ENCODE peak calls at places on chromosomes 7 and 10, in ten cellular contexts. I is RPMI8226; L is activated naive CD4-positive, alpha-beta T cell treated with anti-CD3 and anti-CD28 coated beads, Interleukin-2, amount 10 ng/mL, durations not matched to agents 7 days and 5 days; S is endothelial cell; R is stimulated activated CD4-positive, alpha-beta T cell treated with anti-CD3 and anti-CD28 coated beads, Interleukin-4, amount 100 ng/mL, for 24 hours; P is GM23248; D is EL; T is Calu3; B is psoas muscle; N is adrenal gland. G is an unnamed sample.

GRCh38 chr10:3740157-3740871 is 44.7 kb downstream of the KLF6 start:
- DNase-seq in I (no peak), L (no peak), S (no peak), R (peak; percentile 37), P (peak; percentile 93), D (peak; percentile 30), T (no peak), B (no peak), N (no peak), G (peak; percentile 97)

GRCh38 chr7:12066561-12066960 is 144.5 kb upstream of the TMEM106B start:
- DNase-seq in I (no peak), L (no peak), S (no peak), R (peak; percentile 16), P (peak; percentile 6), D (no peak), T (peak; percentile 56), B (no peak), N (no peak), G (peak; percentile 87)

GRCh38 chr10:72171175-72171630 is 44.6 kb upstream of the ANAPC16 start:
- DNase-seq in I (no peak), L (no peak), S (no peak), R (no peak), P (peak; percentile 86), D (peak; percentile 95), T (peak; percentile 86), B (no peak), N (peak; percentile 40), G (peak; percentile 95)

GRCh38 chr10:60828489-60828852 is 50.2 kb downstream of the CDK1 start:
- DNase-seq in I (no peak), L (no peak), S (no peak), R (no peak), P (peak; percentile 52), D (peak; percentile 31), T (no peak), B (no peak), N (no peak), G (no peak)

GRCh38 chr7:13117103-13117502 is 429.7 kb downstream of the ARL4A start:
- DNase-seq in I (no peak), L (no peak), S (no peak), R (no peak), P (peak; percentile 46), D (peak; percentile 5), T (peak; percentile 20), B (no peak), N (no peak), G (peak; percentile 29)

GRCh38 chr7:6482307-6482706 is 34.6 kb upstream of the DAGLB start:
- DNase-seq in I (no peak), L (no peak), S (no peak), R (no peak), P (peak; percentile 37), D (no peak), T (no peak), B (no peak), N (no peak), G (no peak)

GRCh38 chr10:87552248-87552914 is 47.7 kb downstream of the MINPP1 start:
- DNase-seq in I (no peak), L (no peak), S (no peak), R (no peak), P (peak; percentile 39), D (peak; percentile 33), T (no peak), B (no peak), N (no peak), G (peak; percentile 33)

GRCh38 chr7:468681-469590 is 50.7 kb downstream of the PDGFA start:
- DNase-seq in I (no peak), L (peak; percentile 18), S (no peak), R (no peak), P (peak; percentile 58), D (peak; percentile 78), T (peak; percentile 2), B (peak; percentile 28), N (peak; percentile 14), G (no peak)

GRCh38 chr7:105261689-105262088 is 127.0 kb downstream of the SRPK2 start:
- DNase-seq in I (no peak), L (no peak), S (no peak), R (no peak), P (no peak), D (peak; percentile 8), T (no peak), B (no peak), N (no peak), G (peak; percentile 54)

GRCh38 chr10:725786-726185 is 36.3 kb upstream of the DIP2C start:
- DNase-seq in I (no peak), L (no peak), S (no peak), R (no peak), P (peak; percentile 69), D (peak; percentile 4), T (no peak), B (no peak), N (no peak), G (no peak)

GRCh38 chr7:91169819-91170218 is 94.4 kb upstream of the FZD1 start:
- DNase-seq in I (no peak), L (no peak), S (no peak), R (no peak), P (no peak), D (no peak), T (no peak), B (no peak), N (no peak), G (no peak)